ENCODE peak calls at places on chromosomes 3 and 15, in five cellular contexts. O, K, I, A and J are unnamed samples.

GRCh38 chr15:69793783-69794451 is 303.8 kb downstream of the TLE3 start:
- DNase-seq in O (no peak), K (no peak), I (no peak), A (no peak), J (no peak)

GRCh38 chr3:111592941-111593340 is 2.2 kb downstream of the ZBED2 start:
- DNase-seq in O (no peak), K (no peak), I (no peak), A (no peak), J (no peak)

GRCh38 chr15:28983432-28984311 is 97.9 kb downstream of the APBA2 start:
- DNase-seq in O (no peak), K (peak; percentile 76), I (peak; percentile 66), A (no peak), J (no peak)

GRCh38 chr3:101842245-101842934 is 6.9 kb upstream of the NFKBIZ start:
- DNase-seq in O (no peak), K (peak; percentile 52), I (no peak), A (no peak), J (no peak)

GRCh38 chr15:71082803-71083202 is 32.5 kb upstream of the THSD4 start:
- DNase-seq in O (no peak), K (no peak), I (no peak), A (no peak), J (no peak)

GRCh38 chr15:31215490-31216209 is 111.0 kb upstream of the KLF13 start:
- DNase-seq in O (no peak), K (peak; percentile 91), I (peak; percentile 87), A (peak; percentile 54), J (no peak)

GRCh38 chr3:24060055-24060454 is 115.0 kb downstream of the NR1D2 start:
- DNase-seq in O (no peak), K (no peak), I (no peak), A (no peak), J (no peak)

GRCh38 chr3:156297582-156297981 is 177.2 kb downstream of the KCNAB1 start:
- DNase-seq in O (no peak), K (no peak), I (no peak), A (no peak), J (no peak)

GRCh38 chr3:140602781-140603180 is 75.1 kb upstream of the TRIM42 start:
- DNase-seq in O (no peak), K (no peak), I (no peak), A (no peak), J (no peak)

GRCh38 chr15:94230436-94230885 is 900 bp upstream of the MCTP2 start:
- DNase-seq in O (no peak), K (no peak), I (no peak), A (no peak), J (no peak)

GRCh38 chr3:78605178-78605577 is 1162.6 kb downstream of the ROBO1 start:
- DNase-seq in O (no peak), K (no peak), I (no peak), A (no peak), J (no peak)

GRCh38 chr3:14289590-14290453 is 111.2 kb downstream of the LSM3 start:
- DNase-seq in O (no peak), K (no peak), I (peak; percentile 50), A (peak; percentile 59), J (no peak)

GRCh38 chr3:137770066-137770805 is 6.1 kb downstream of the SOX14 start:
- DNase-seq in O (no peak), K (peak; percentile 69), I (no peak), A (no peak), J (no peak)

GRCh38 chr3:190564175-190564574 is 50.3 kb downstream of the IL1RAP start:
- DNase-seq in O (no peak), K (no peak), I (no peak), A (no peak), J (no peak)

GRCh38 chr15:43230640-43231115 is 9.9 kb upstream of the EPB42 start:
- DNase-seq in O (no peak), K (no peak), I (peak; percentile 67), A (no peak), J (no peak)

GRCh38 chr15:79192462-79193036 is 90.0 kb upstream of the ANKRD34C start:
- DNase-seq in O (no peak), K (no peak), I (no peak), A (no peak), J (no peak)

GRCh38 chr3:50519471-50520089 is 16.1 kb upstream of the CACNA2D2 start:
- DNase-seq in O (peak; percentile 60), K (peak; percentile 95), I (peak; percentile 76), A (peak; percentile 41), J (no peak)

GRCh38 chr15:67148196-67148701 is 82.8 kb downstream of the SMAD3 start:
- DNase-seq in O (no peak), K (no peak), I (no peak), A (peak; percentile 45), J (no peak)

GRCh38 chr3:161403251-161403650 is 31.9 kb upstream of the SPTSSB start:
- DNase-seq in O (no peak), K (no peak), I (no peak), A (no peak), J (no peak)

GRCh38 chr3:115843206-115843605 is 219.9 kb downstream of the GAP43 start:
- DNase-seq in O (no peak), K (no peak), I (no peak), A (peak; percentile 95), J (no peak)

GRCh38 chr3:11808231-11808630 is 38.5 kb downstream of the TAMM41 start:
- DNase-seq in O (no peak), K (no peak), I (no peak), A (no peak), J (no peak)

GRCh38 chr3:147153830-147154539 is 252.4 kb downstream of the ZIC4 start:
- DNase-seq in O (no peak), K (no peak), I (no peak), A (no peak), J (no peak)

GRCh38 chr3:14577897-14578296 is 37.8 kb upstream of the GRIP2 start:
- DNase-seq in O (no peak), K (no peak), I (no peak), A (no peak), J (no peak)

GRCh38 chr3:19688767-19689166 is 245.2 kb downstream of the EFHB start:
- DNase-seq in O (no peak), K (no peak), I (no peak), A (no peak), J (no peak)

GRCh38 chr3:66139415-66139814 is 81.4 kb upstream of the SLC25A26 start:
- DNase-seq in O (no peak), K (no peak), I (no peak), A (no peak), J (no peak)

GRCh38 chr3:126149256-126149902 is 31.0 kb downstream of the ALDH1L1 start:
- DNase-seq in O (no peak), K (peak; percentile 26), I (no peak), A (no peak), J (no peak)

GRCh38 chr15:74127954-74128784 is 2.2 kb upstream of the ISLR2 start:
- DNase-seq in O (no peak), K (peak; percentile 77), I (no peak), A (no peak), J (no peak)

GRCh38 chr3:64489361-64490044 is 198.3 kb downstream of the ADAMTS9 start:
- DNase-seq in O (no peak), K (peak; percentile 89), I (peak; percentile 19), A (no peak), J (no peak)

GRCh38 chr3:55402886-55403605 is 84.1 kb downstream of the WNT5A start:
- DNase-seq in O (no peak), K (no peak), I (no peak), A (peak; percentile 63), J (no peak)

GRCh38 chr3:53040361-53040820 is 5.5 kb downstream of the SFMBT1 start:
- DNase-seq in O (no peak), K (no peak), I (no peak), A (peak; percentile 72), J (no peak)

GRCh38 chr15:52440414-52440813 is 88.3 kb downstream of the MYO5A start:
- DNase-seq in O (peak; percentile 45), K (no peak), I (no peak), A (peak; percentile 9), J (no peak)

GRCh38 chr3:149575213-149575961 is 82.4 kb downstream of the WWTR1 start:
- DNase-seq in O (no peak), K (no peak), I (no peak), A (peak; percentile 57), J (no peak)

GRCh38 chr3:120909602-120909878 is 1.5 kb downstream of the STXBP5L start:
- DNase-seq in O (no peak), K (peak; percentile 43), I (no peak), A (no peak), J (no peak)

GRCh38 chr3:123310186-123310585 is 108.4 kb downstream of the SEC22A start:
- DNase-seq in O (no peak), K (no peak), I (no peak), A (no peak), J (no peak)

GRCh38 chr15:45364271-45364670 is 14.1 kb downstream of the GATM start:
- DNase-seq in O (no peak), K (no peak), I (no peak), A (no peak), J (no peak)

GRCh38 chr3:148957586-148957985 is 33.8 kb upstream of the GYG1 start:
- DNase-seq in O (peak; percentile 8), K (peak; percentile 59), I (peak; percentile 24), A (peak; percentile 37), J (no peak)

GRCh38 chr3:139299261-139300132 is 44.3 kb upstream of the MRPS22 start:
- DNase-seq in O (peak; percentile 95), K (no peak), I (peak; percentile 93), A (peak; percentile 88), J (no peak)

GRCh38 chr15:56774356-56774755 is 41.0 kb upstream of the ZNF280D start:
- DNase-seq in O (no peak), K (no peak), I (no peak), A (no peak), J (no peak)
- H3K27ac ChIP-seq in O (no peak overlapping the region), K (no peak overlapping the region), I (no peak overlapping the region), A (no peak overlapping the region), J (no peak overlapping the region)

DNA sequence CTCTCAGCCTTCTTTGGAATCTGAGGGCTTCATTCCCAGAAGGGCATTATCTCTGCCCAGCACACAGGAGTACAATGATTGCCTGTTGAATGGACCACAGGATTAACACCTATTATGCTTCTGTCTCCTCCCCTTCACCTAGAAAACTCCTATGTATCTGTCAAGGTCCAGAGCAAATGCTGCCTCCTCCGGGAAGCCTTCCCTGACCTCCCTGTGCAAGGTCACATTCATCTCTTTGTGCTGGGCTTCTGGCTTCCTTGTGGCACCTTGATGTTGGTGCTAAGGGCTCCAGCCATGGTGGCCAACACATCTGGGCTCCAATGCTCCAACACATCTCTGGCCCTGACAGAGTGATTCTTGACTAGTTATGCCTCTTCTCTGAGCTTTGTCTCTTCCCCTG is 49.9 kb upstream of the ATP2B2 start:
- DNase-seq in O (no peak), K (peak; percentile 13), I (no peak), A (no peak), J (no peak)
- TF ChIP-seq SRF in O (no peak), K (no peak), I (no peak), A (no peak), J (no peak)

GRCh38 chr3:67896130-67896529 is 241.7 kb upstream of the SUCLG2 start:
- DNase-seq in O (no peak), K (no peak), I (no peak), A (no peak), J (no peak)
- H3K4me1 ChIP-seq in O (no peaks in the 10 kb centered on the region), K (no peaks in the 10 kb centered on the region), I (no peaks in the 10 kb centered on the region), A (no peaks in the 10 kb centered on the region), J (no peaks in the 10 kb centered on the region)

GRCh38 chr3:5017953-5018531 is 38.8 kb downstream of the BHLHE40 start:
- DNase-seq in O (no peak), K (no peak), I (peak; percentile 52), A (no peak), J (no peak)
- H3K27ac ChIP-seq in O (peak overlapping the region; percentile 55), K (no peak overlapping the region), I (peak overlapping the region; percentile 66), A (no peak overlapping the region), J (no peak overlapping the region)